ENCODE peak calls at places on chromosomes 7 and 10, in nine cellular contexts. L is gastrocnemius medialis, W is fibroblast of lung, Q is PC-3, C is hepatocyte, I is osteoblast, P is Peyer's patch, E is heart right ventricle, A is ascending aorta. J is an unnamed sample.

GRCh38 chr7:15305002-15305600 is 256.7 kb downstream of the AGMO start:
- DNase-seq in A (no peak), I (no peak), C (peak; percentile 59), P (no peak), L (no peak), E (peak; percentile 53), W (peak; percentile 23), Q (peak; percentile 62), J (no peak)

GRCh38 chr7:129970816-129971215 is 18.1 kb upstream of the UBE2H start:
- DNase-seq in L (no peak), I (no peak), P (peak; percentile 63), E (no peak), W (no peak), C (no peak), A (no peak), Q (peak; percentile 75), J (no peak)

GRCh38 chr7:82050792-82051191 is 280.9 kb upstream of the HGF start:
- DNase-seq in I (no peak), L (no peak), Q (peak; percentile 23), E (no peak), A (no peak), C (peak; percentile 23), P (no peak), W (peak; percentile 76), J (no peak)

GRCh38 chr7:96084880-96085551 is 236.9 kb downstream of the SLC25A13 start:
- DNase-seq in E (no peak), P (no peak), W (peak; percentile 71), C (no peak), A (no peak), L (no peak), I (no peak), Q (peak; percentile 88), J (no peak)

GRCh38 chr10:124646483-124647352 is 97.5 kb downstream of the FAM53B start:
- DNase-seq in C (peak; percentile 80), A (peak; percentile 77), P (peak; percentile 89), Q (no peak), L (peak; percentile 67), I (peak; percentile 97), W (peak; percentile 88), E (peak; percentile 83), J (no peak)

GRCh38 chr10:90424730-90425129 is 433.1 kb downstream of the HTR7 start:
- DNase-seq in L (no peak), C (no peak), W (peak; percentile 68), Q (peak; percentile 59), I (peak; percentile 76), A (no peak), E (no peak), P (no peak), J (no peak)

GRCh38 chr7:30143748-30144251 is 9.0 kb downstream of the MTURN start:
- DNase-seq in W (peak; percentile 59), A (no peak), Q (peak; percentile 98), I (peak; percentile 39), L (no peak), E (no peak), P (no peak), C (no peak), J (no peak)

GRCh38 chr10:1022413-1022812 is 3.2 kb downstream of the IDI2 start:
- DNase-seq in W (no peak), Q (no peak), C (no peak), E (peak; percentile 23), A (no peak), I (no peak), P (no peak), L (peak; percentile 56), J (no peak)

GRCh38 chr10:28586176-28586575 is 53.3 kb downstream of the WAC start:
- DNase-seq in A (no peak), W (no peak), E (no peak), L (no peak), I (peak; percentile 32), Q (no peak), C (no peak), P (no peak), J (no peak)

GRCh38 chr10:98795467-98795866 is 348.7 kb upstream of the HPS1 start:
- DNase-seq in L (no peak), I (no peak), A (no peak), P (peak; percentile 62), C (peak; percentile 11), Q (no peak), E (no peak), W (no peak), J (no peak)

GRCh38 chr10:12741255-12741915 is 260.1 kb downstream of the CCDC3 start:
- DNase-seq in E (peak; percentile 43), C (no peak), L (peak; percentile 27), A (no peak), Q (no peak), P (no peak), I (no peak), W (no peak), J (no peak)

DNA sequence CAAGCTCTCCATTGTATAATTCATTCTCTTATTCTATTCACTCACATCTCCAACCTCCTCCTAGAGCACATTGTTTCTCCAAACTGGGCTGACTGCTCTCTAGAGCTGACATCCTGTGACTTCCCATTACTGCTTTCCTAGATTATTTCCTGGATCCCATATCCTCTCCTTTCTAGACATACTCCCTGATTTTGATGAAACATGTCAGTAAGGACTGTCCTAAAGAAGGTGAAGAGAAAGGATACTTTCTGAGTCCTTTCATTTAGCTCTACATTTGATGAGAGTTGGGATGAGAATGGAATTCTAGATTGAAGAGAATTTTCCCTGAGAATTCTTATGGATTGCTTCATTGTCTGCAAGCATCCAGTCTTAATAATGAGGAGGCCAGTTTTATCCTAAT is 78.8 kb downstream of the CNNM2 start:
- DNase-seq in L (no peak), Q (no peak), C (no peak), W (no peak), A (no peak), P (no peak), E (no peak), I (no peak), J (no peak)
- H3K9me3 ChIP-seq in L (no peaks in the 10 kb centered on the region), Q (no peaks in the 10 kb centered on the region), C (no peaks in the 10 kb centered on the region), W (no peaks in the 10 kb centered on the region), A (no peaks in the 10 kb centered on the region), P (no peaks in the 10 kb centered on the region), E (no peaks in the 10 kb centered on the region), I (no peaks in the 10 kb centered on the region), J (no peaks in the 10 kb centered on the region)

GRCh38 chr10:74854610-74855009 is 28.2 kb downstream of the KAT6B start:
- DNase-seq in E (no peak), A (no peak), P (no peak), Q (no peak), L (no peak), I (no peak), C (no peak), W (no peak), J (no peak)

GRCh38 chr10:74855027-74855426 is 28.6 kb downstream of the KAT6B start:
- DNase-seq in I (no peak), Q (no peak), L (peak; percentile 15), P (no peak), E (peak; percentile 47), A (no peak), C (no peak), W (no peak), J (no peak)

GRCh38 chr10:74851834-74852233 is 25.4 kb downstream of the KAT6B start:
- DNase-seq in L (no peak), A (no peak), P (no peak), E (peak; percentile 52), C (no peak), W (no peak), Q (no peak), I (no peak), J (no peak)

GRCh38 chr10:74855439-74855838 is 29.0 kb downstream of the KAT6B start:
- DNase-seq in A (no peak), Q (no peak), P (no peak), I (no peak), L (no peak), E (no peak), W (no peak), C (no peak), J (no peak)

DNA sequence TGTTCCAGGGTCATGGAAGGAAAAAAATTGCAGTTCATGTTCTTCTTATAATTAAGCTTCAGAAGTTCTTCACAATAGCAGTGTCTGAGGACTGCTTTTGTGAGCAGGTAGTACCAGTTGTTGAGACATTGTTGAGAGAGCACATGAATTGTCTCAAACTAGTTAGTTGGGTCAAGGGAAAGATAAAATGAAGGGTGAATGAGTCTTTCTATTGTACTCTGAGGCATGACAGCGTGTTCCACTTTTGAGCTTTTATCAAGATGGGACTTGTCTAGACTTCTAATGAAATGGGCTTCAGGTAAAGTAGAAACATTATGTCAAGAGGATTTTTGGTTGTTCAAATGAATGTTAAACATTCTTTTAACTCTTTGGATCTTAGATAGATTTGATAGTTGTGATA is 26.0 kb downstream of the KAT6B start:
- DNase-seq in I (peak; percentile 4), L (no peak), A (no peak), C (no peak), W (no peak), Q (no peak), E (no peak), P (no peak), J (no peak)
- H3K27ac ChIP-seq in I (no peak overlapping the region), L (peak overlapping the region; percentile 53), A (no peak overlapping the region), C (peak overlapping the region; percentile 7), W (no peak overlapping the region), Q (no peak overlapping the region), E (peak overlapping the region; percentile 0), P (no peak overlapping the region), J (no peak overlapping the region)

GRCh38 chr10:91487914-91488577 is 77.9 kb downstream of the HECTD2 start:
- DNase-seq in P (no peak), I (no peak), W (no peak), C (no peak), A (no peak), E (no peak), L (no peak), Q (no peak), J (no peak)

GRCh38 chr10:91495402-91495801 is 85.3 kb downstream of the HECTD2 start:
- DNase-seq in L (no peak), C (no peak), W (no peak), P (no peak), I (no peak), E (no peak), Q (no peak), A (no peak), J (no peak)

DNA sequence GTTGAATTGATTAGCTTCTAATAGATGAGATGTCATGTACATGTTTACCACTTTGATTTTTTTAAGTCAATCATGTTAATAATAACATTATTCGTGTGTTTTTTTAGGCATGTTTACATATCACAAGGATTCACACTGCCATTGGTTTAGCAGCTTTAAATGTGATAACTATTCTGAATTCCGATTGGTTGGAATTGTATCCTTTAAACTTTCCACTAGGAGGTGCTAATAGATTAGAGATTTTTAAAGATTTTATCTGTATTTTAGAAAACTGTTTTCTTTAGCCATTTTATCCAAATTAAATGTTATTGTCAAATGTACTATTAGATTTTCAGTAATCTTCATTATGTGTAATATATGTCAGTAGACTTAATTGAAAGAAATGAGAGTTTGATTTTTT is 83.2 kb downstream of the HECTD2 start:
- DNase-seq in E (no peak), I (peak; percentile 62), W (peak; percentile 53), L (no peak), C (peak; percentile 24), P (no peak), A (no peak), Q (peak; percentile 65), J (no peak)
- TF ChIP-seq CTCF in E (peak; percentile 72), I (peak; percentile 51), W (peak; percentile 18), L (peak; percentile 72), C (peak; percentile 49), P (no peak), A (peak; percentile 55), Q (peak; percentile 63), J (no peak)

DNA sequence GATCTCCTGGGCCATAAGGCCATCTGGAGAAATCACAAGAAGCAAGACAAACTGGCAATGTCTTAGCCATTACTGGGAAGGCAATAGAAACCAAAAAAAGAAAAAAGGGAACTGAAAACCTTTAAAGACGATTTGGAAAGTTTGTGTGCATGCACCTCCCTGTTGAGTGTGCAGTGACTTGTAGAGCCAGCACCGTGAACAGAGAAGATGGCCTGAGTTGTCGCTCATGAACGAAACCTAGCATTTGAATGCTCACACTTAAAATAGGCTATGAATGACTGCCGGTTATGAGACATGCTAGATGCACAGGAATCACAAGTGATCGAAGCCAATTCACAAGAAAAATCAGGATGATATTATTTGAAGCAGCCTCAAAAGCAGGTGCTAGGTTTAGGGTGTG is 151.3 kb upstream of the ADO start:
- DNase-seq in L (no peak), Q (no peak), I (no peak), E (no peak), C (no peak), P (no peak), W (no peak), A (no peak), J (no peak)
- H3K9me3 ChIP-seq in L (no peaks in the 10 kb centered on the region), Q (no peaks in the 10 kb centered on the region), I (no peaks in the 10 kb centered on the region), E (no peaks in the 10 kb centered on the region), C (no peaks in the 10 kb centered on the region), P (no peaks in the 10 kb centered on the region), W (no peaks in the 10 kb centered on the region), A (no peaks in the 10 kb centered on the region), J (no peaks in the 10 kb centered on the region)

J was measured in CD4-positive, alpha-beta T cell.